ENCODE peak calls at places on chromosomes 13 and 19, in ten cellular contexts. U is tibial nerve, T is MM.1S, Y is brain microvascular endothelial cell, W is GM20000, N is nephron progenitor cell, R is AG09319, Z is osteocyte, L is left ventricle myocardium inferior, D is coronary artery. G is an unnamed sample.

GRCh38 chr19:5719274-5719960 is 529 bp downstream of the LONP1 start:
- DNase-seq in L (no peak), N (no peak), U (no peak), W (no peak), R (no peak), T (peak), Y (no peak), Z (no peak), D (no peak), G (no peak)

GRCh38 chr13:109666656-109667448 is 119.5 kb downstream of the IRS2 start:
- DNase-seq in Y (peak), T (no peak), L (no peak), D (no peak), U (no peak), W (no peak), Z (no peak), R (no peak), N (no peak), G (peak)

GRCh38 chr13:50291611-50292010 is 276.4 kb downstream of the KCNRG start:
- DNase-seq in N (no peak), U (no peak), T (no peak), W (no peak), Z (no peak), R (no peak), Y (no peak), L (no peak), D (no peak), G (no peak)

GRCh38 chr19:55473613-55474012 is 2.8 kb upstream of the ZNF628 start:
- DNase-seq in T (no peak), Y (no peak), D (no peak), Z (no peak), W (no peak), R (no peak), U (no peak), L (no peak), N (no peak), G (peak)

GRCh38 chr13:27054760-27055159 is 116.9 kb downstream of the USP12 start:
- DNase-seq in Y (no peak), Z (no peak), T (no peak), N (no peak), L (no peak), D (no peak), U (no peak), W (no peak), R (no peak), G (no peak)

GRCh38 chr19:8085606-8086464 is 33.3 kb downstream of the CCL25 start:
- DNase-seq in D (no peak), W (no peak), U (no peak), R (no peak), Y (no peak), T (no peak), L (no peak), Z (no peak), N (peak), G (no peak)

GRCh38 chr19:6362351-6362801 is 1.0 kb downstream of the CLPP start:
- DNase-seq in U (no peak), D (no peak), Z (no peak), R (no peak), T (no peak), N (no peak), L (no peak), W (no peak), Y (no peak), G (peak)

GRCh38 chr13:110336108-110336507 is 29.0 kb downstream of the COL4A2 start:
- DNase-seq in R (no peak), U (no peak), D (no peak), Y (no peak), T (no peak), L (no peak), N (no peak), Z (no peak), W (no peak), G (no peak)

GRCh38 chr19:1789282-1790020 is 22.6 kb downstream of the ATP8B3 start:
- DNase-seq in Z (no peak), W (no peak), L (no peak), N (peak), T (no peak), R (no peak), Y (no peak), D (no peak), U (no peak), G (no peak)

GRCh38 chr19:55112781-55113569 is 4.5 kb downstream of the PPP1R12C start:
- DNase-seq in T (no peak), N (no peak), D (no peak), Z (no peak), Y (no peak), R (no peak), L (no peak), U (no peak), W (peak), G (no peak)

GRCh38 chr13:45196622-45197021 is 4.2 kb downstream of the KCTD4 start:
- DNase-seq in W (peak), Y (peak), N (no peak), U (no peak), Z (no peak), D (no peak), T (peak), R (no peak), L (no peak), G (peak)

GRCh38 chr19:2059422-2060201 is 8.6 kb upstream of the MKNK2 start:
- DNase-seq in T (no peak), N (peak), U (peak), Z (peak), L (no peak), W (no peak), Y (peak), D (peak), R (peak), G (peak)

GRCh38 chr19:17205237-17206140 is 9.7 kb upstream of the USE1 start:
- DNase-seq in N (peak), U (peak), R (no peak), T (peak), D (no peak), W (no peak), Z (no peak), Y (peak), L (peak), G (peak)

GRCh38 chr13:99834246-99834645 is 137.3 kb downstream of the ZIC5 start:
- DNase-seq in U (no peak), L (no peak), D (no peak), R (no peak), T (no peak), N (no peak), Z (no peak), Y (no peak), W (no peak), G (no peak)

GRCh38 chr13:99947666-99948065 is 23.9 kb downstream of the ZIC5 start:
- DNase-seq in R (no peak), T (no peak), D (no peak), Y (no peak), W (no peak), N (no peak), L (no peak), Z (no peak), U (no peak), G (no peak)

GRCh38 chr13:76965759-76966421 is 17.6 kb downstream of the ACOD1 start:
- DNase-seq in D (no peak), L (peak), Y (peak), R (peak), W (no peak), T (no peak), N (no peak), Z (peak), U (peak), G (peak)

GRCh38 chr13:36131931-36132297 is 732 bp upstream of the DCLK1 start:
- DNase-seq in U (peak), D (peak), T (no peak), R (peak), N (no peak), Y (peak), Z (no peak), W (no peak), L (peak), G (peak)

GRCh38 chr13:42140494-42140893 is 92.0 kb downstream of the DGKH start:
- DNase-seq in W (no peak), D (no peak), Z (no peak), T (no peak), N (no peak), U (no peak), Y (no peak), R (no peak), L (no peak), G (no peak)

GRCh38 chr13:32878172-32878571 is 138.1 kb upstream of the KL start:
- DNase-seq in Y (no peak), W (no peak), Z (no peak), T (no peak), D (no peak), R (no peak), L (no peak), N (no peak), U (no peak), G (peak)

GRCh38 chr19:45103625-45104319 is 10.8 kb downstream of the PPP1R37 start:
- DNase-seq in N (peak), Z (no peak), W (no peak), Y (no peak), U (no peak), T (no peak), L (no peak), D (no peak), R (no peak), G (no peak)

GRCh38 chr19:15195987-15196682 is 4.7 kb downstream of the NOTCH3 start:
- DNase-seq in Y (peak), U (no peak), L (no peak), Z (no peak), N (peak), R (no peak), W (no peak), T (no peak), D (no peak), G (no peak)
- TF ChIP-seq CTCF in Y (no peak), U (no peak), L (no peak), Z (no peak), N (no peak), R (no peak), W (no peak), T (no peak), D (no peak), G (no peak)

GRCh38 chr19:47531640-47532387 is 17.0 kb upstream of the NAPA start:
- DNase-seq in R (no peak), D (no peak), W (no peak), N (no peak), Y (no peak), T (no peak), L (no peak), U (no peak), Z (no peak), G (no peak)
- TF ChIP-seq CTCF in R (no peak), D (no peak), W (no peak), N (no peak), Y (peak), T (no peak), L (no peak), U (no peak), Z (no peak), G (no peak)

DNA sequence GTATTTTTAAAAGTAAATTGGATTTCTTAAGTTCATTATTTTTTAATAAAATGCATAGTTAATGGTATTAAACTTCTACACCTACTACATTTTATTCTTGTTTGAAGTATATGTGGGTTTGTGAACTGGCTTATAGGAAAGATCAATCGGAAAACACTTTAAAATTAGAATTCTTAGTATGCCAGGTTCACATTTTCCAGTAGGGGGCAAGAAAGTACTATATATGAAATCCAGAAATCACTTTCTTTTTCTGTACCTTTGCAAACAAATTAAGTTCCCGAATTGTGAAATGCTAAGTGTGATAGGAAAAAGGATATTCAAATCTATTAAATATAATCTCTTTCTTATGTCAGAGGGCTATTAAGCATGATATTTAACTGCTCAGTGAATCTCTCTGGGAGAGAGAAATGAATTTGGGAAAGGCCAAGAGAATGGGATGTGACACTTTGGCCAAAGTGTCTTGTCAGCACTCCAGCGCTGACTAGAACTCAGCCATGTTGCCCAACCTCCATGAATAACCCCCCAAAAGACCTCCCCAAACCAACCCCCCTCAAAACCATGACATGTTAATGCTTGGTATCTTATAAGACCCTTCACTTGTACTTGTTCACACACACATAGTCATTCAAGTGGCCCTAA is 122.6 kb upstream of the SLC10A2 start:
- DNase-seq in N (no peak), Y (no peak), W (peak), L (no peak), D (no peak), R (no peak), T (peak), U (no peak), Z (no peak), G (no peak)
- TF ChIP-seq CTCF in N (peak), Y (peak), W (no peak), L (peak), D (no peak), R (no peak), T (peak), U (peak), Z (peak), G (peak)

GRCh38 chr13:95660981-95661581 is 15.9 kb upstream of the DNAJC3 start:
- DNase-seq in W (no peak), D (no peak), L (no peak), U (no peak), N (no peak), R (no peak), Z (no peak), T (peak), Y (peak), G (peak)
- TF ChIP-seq CTCF in W (no peak), D (no peak), L (peak), U (no peak), N (peak), R (peak), Z (peak), T (peak), Y (peak), G (peak)

GRCh38 chr19:15869873-15870272 is 28.0 kb downstream of the CYP4F2 start:
- DNase-seq in L (no peak), Y (no peak), N (no peak), R (no peak), Z (no peak), T (no peak), U (no peak), D (no peak), W (no peak), G (no peak)
- TF ChIP-seq CTCF in L (no peak), Y (no peak), N (no peak), R (no peak), Z (no peak), T (no peak), U (no peak), D (no peak), W (no peak), G (no peak)

GRCh38 chr19:50626796-50627195 is 12.9 kb downstream of the SYT3 start:
- DNase-seq in U (no peak), T (no peak), Z (no peak), L (no peak), Y (no peak), R (no peak), W (no peak), D (no peak), N (no peak), G (no peak)
- TF ChIP-seq CTCF in U (no peak), T (no peak), Z (no peak), L (no peak), Y (no peak), R (no peak), W (no peak), D (no peak), N (no peak), G (no peak)

DNA sequence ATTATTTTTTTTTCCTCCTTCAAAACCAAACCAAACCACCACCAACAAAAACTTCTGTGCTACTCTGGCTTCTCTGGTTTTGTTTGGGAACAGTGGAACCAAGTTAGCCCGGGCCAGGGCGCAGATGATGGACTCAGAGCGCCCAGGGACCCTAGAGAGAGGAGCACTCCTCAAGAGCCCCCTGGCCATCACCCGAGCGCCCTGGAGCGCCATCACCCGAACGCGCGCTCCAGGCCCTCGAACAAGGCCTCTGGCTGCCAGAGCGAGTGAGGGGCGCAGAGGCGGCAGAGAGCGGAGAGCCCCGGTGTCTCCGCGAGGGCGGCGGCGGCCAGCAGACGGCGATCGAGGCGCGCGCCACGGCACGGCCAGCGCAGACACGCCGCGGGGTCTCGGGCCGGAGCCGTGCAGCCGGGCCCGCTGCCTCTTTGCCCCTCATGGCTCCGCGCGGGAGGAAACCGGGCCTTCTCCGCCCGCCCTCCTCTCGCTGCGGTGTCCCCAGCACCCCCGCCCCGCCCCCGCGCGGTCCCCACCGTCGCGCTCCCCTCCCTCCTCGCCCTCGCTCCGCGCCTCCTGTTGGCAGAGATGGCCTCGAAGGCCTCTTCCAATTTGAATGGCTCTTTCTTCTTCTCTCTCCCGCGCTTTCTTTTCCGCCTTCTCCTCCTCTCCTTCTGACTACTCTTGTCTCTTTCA is 4.2 kb upstream of the SOX1 start:
- DNase-seq in Z (no peak), U (no peak), L (no peak), N (peak), Y (no peak), D (no peak), T (no peak), W (no peak), R (no peak), G (no peak)
- TF ChIP-seq CTCF in Z (peak), U (no peak), L (peak), N (peak), Y (no peak), D (no peak), T (no peak), W (no peak), R (no peak), G (no peak)

GRCh38 chr13:96492758-96493157 is 402.9 kb downstream of the HS6ST3 start:
- DNase-seq in D (no peak), L (no peak), W (no peak), N (no peak), Z (no peak), U (no peak), R (no peak), Y (no peak), T (no peak), G (no peak)
- TF ChIP-seq CTCF in D (no peak), L (no peak), W (no peak), N (no peak), Z (no peak), U (no peak), R (no peak), Y (no peak), T (no peak), G (no peak)

GRCh38 chr19:11381535-11382369 is 2.4 kb downstream of the EPOR start:
- DNase-seq in D (no peak), U (no peak), N (peak), R (no peak), L (peak), T (peak), W (peak), Y (peak), Z (peak), G (peak)
- TF ChIP-seq CTCF in D (no peak), U (no peak), N (no peak), R (peak), L (no peak), T (peak), W (peak), Y (peak), Z (no peak), G (no peak)

G was measured in foreskin fibroblast.